ENCODE peak calls at places on chromosomes 7 and 10, in seven cellular contexts. S is trophoblast cell, T is H9, R is mesendoderm, Q is mesenchymal stem cell, K is H1, E is neuronal stem cell. Z is an unnamed sample.
A peak's percentile ranks its signal among the peaks of the same experiment; 100 is the strongest.

GRCh38 chr10:130042386-130042785 is 68.2 kb downstream of the C10orf143 start:
- DNase-seq in K (peak; percentile 38), Q (no peak), R (no peak), S (no peak), E (no peak), T (no peak), Z (no peak)

GRCh38 chr7:158975526-158976467 is 119.4 kb downstream of the DYNC2I1 start:
- DNase-seq in E (no peak), T (peak; percentile 78), R (peak; percentile 30), K (no peak), S (peak; percentile 17), Q (peak; percentile 7), Z (no peak)

GRCh38 chr10:132492323-132493035 is 45.1 kb upstream of the INPP5A start:
- DNase-seq in Q (no peak), T (peak; percentile 22), R (no peak), E (no peak), K (no peak), S (no peak), Z (no peak)

GRCh38 chr7:26376208-26376917 is 84.7 kb downstream of the SNX10 start:
- DNase-seq in Q (no peak), K (peak; percentile 95), R (peak; percentile 73), T (peak; percentile 86), E (peak; percentile 86), S (peak; percentile 18), Z (no peak)

GRCh38 chr10:60679388-60679987 is 98.8 kb upstream of the CDK1 start:
- DNase-seq in K (no peak), Q (no peak), E (no peak), R (no peak), S (no peak), T (no peak), Z (no peak)

GRCh38 chr10:94129393-94130130 is 135.8 kb downstream of the PLCE1 start:
- DNase-seq in T (no peak), Q (peak; percentile 67), R (no peak), K (no peak), S (peak; percentile 14), E (no peak), Z (peak; percentile 91)

GRCh38 chr7:139231513-139232376 is 708 bp downstream of the UBN2 start:
- DNase-seq in Q (peak; percentile 64), S (no peak), E (peak; percentile 9), T (peak; percentile 32), K (peak; percentile 63), R (peak; percentile 50), Z (peak; percentile 6)

GRCh38 chr10:373015-373414 is 237.8 kb downstream of the ZMYND11 start:
- DNase-seq in Q (peak; percentile 41), T (no peak), K (no peak), E (no peak), S (no peak), R (no peak), Z (peak; percentile 47)

GRCh38 chr10:110344622-110345021 is 39.9 kb upstream of the SMNDC1 start:
- DNase-seq in K (no peak), R (no peak), S (no peak), T (no peak), E (no peak), Q (no peak), Z (no peak)

GRCh38 chr10:72466018-72466417 is 111.3 kb upstream of the DNAJB12 start:
- DNase-seq in T (no peak), R (no peak), E (no peak), K (no peak), Q (no peak), S (peak; percentile 4), Z (peak; percentile 62)

GRCh38 chr7:143012001-143012400 is 14.9 kb downstream of the OR9A2 start:
- DNase-seq in Q (no peak), S (no peak), T (no peak), K (no peak), E (no peak), R (no peak), Z (no peak)

GRCh38 chr10:84007482-84007881 is 131.8 kb upstream of the GHITM start:
- DNase-seq in E (no peak), R (no peak), Q (no peak), T (no peak), S (no peak), K (no peak), Z (no peak)

GRCh38 chr7:20831451-20831850 is 44.8 kb upstream of the SP8 start:
- DNase-seq in S (no peak), Q (no peak), R (peak; percentile 57), E (no peak), K (no peak), T (no peak), Z (no peak)

GRCh38 chr7:84178013-84178412 is 16.6 kb downstream of the SEMA3A start:
- DNase-seq in R (peak; percentile 69), E (no peak), K (no peak), S (no peak), Q (no peak), T (no peak), Z (peak; percentile 40)

GRCh38 chr7:84175461-84175860 is 19.1 kb downstream of the SEMA3A start:
- DNase-seq in S (no peak), K (no peak), Q (no peak), E (no peak), R (no peak), T (no peak), Z (no peak)

GRCh38 chr7:84181628-84182027 is 13.0 kb downstream of the SEMA3A start:
- DNase-seq in K (no peak), E (no peak), S (no peak), T (no peak), Q (no peak), R (no peak), Z (no peak)

GRCh38 chr7:84182301-84182700 is 12.3 kb downstream of the SEMA3A start:
- DNase-seq in E (no peak), S (no peak), T (no peak), K (no peak), R (no peak), Q (no peak), Z (peak; percentile 28)

GRCh38 chr7:84176716-84177115 is 17.9 kb downstream of the SEMA3A start:
- DNase-seq in K (no peak), T (no peak), R (no peak), Q (peak; percentile 66), S (no peak), E (no peak), Z (peak; percentile 35)
- H3K4ac ChIP-seq in K (no peak overlapping the region), T (no peak overlapping the region), R (no peak overlapping the region), Q (no peak overlapping the region), S (no peak overlapping the region), E (no peak overlapping the region), Z (no peak overlapping the region)

GRCh38 chr10:22548343-22548742 is 166.0 kb downstream of the PIP4K2A start:
- DNase-seq in K (no peak), E (no peak), Q (no peak), R (no peak), S (no peak), T (no peak), Z (no peak)
- H3K4ac ChIP-seq in K (no peak overlapping the region), E (no peak overlapping the region), Q (no peak overlapping the region), R (no peak overlapping the region), S (no peak overlapping the region), T (no peak overlapping the region), Z (no peak overlapping the region)

GRCh38 chr7:128402346-128402745 is 7.4 kb downstream of the IMPDH1 start:
- DNase-seq in Q (no peak), E (no peak), T (no peak), R (no peak), S (no peak), K (no peak), Z (no peak)

GRCh38 chr7:128405345-128406146 is 4.2 kb downstream of the IMPDH1 start:
- DNase-seq in T (peak; percentile 51), Q (no peak), E (peak; percentile 57), K (peak; percentile 68), R (peak; percentile 49), S (no peak), Z (peak; percentile 8)

GRCh38 chr7:128404143-128404681 is 5.6 kb downstream of the IMPDH1 start:
- DNase-seq in E (no peak), S (no peak), Q (no peak), R (no peak), T (no peak), K (no peak), Z (no peak)

GRCh38 chr7:128404826-128405344 is 4.9 kb downstream of the IMPDH1 start:
- DNase-seq in K (no peak), S (no peak), R (no peak), Q (no peak), T (no peak), E (no peak), Z (peak; percentile 5)

GRCh38 chr7:128403676-128404075 is 6.1 kb downstream of the IMPDH1 start:
- DNase-seq in Q (no peak), T (no peak), E (no peak), R (no peak), S (no peak), K (no peak), Z (no peak)
- H3K4ac ChIP-seq in Q (no peak overlapping the region), T (no peak overlapping the region), E (no peak overlapping the region), R (no peak overlapping the region), S (no peak overlapping the region), K (no peak overlapping the region), Z (no peak overlapping the region)

DNA sequence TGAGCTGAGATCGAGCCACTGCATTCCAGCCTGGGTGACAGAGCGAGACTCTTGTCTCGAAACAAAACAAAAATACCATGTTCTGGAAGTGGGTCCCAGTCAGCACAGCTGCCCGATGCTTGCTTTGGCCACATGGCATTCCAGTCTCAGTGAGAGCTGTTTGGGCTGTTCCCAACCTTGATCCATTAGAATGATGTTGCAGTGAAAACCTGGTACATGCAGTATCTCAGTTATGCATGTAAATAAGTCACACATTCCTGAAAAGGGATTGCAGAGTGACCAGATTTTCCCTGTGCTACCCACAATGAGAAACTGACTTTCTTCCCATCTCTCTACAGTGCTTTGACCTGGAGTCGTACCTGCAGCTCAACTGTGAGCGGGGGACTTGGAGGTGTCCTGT is 15.4 kb downstream of the ZMIZ2 start:
- DNase-seq in Q (no peak), E (no peak), T (no peak), R (no peak), S (peak; percentile 60), K (no peak), Z (no peak)
- H3K4ac ChIP-seq in Q (no peak overlapping the region), E (no peak overlapping the region), T (no peak overlapping the region), R (no peak overlapping the region), S (no peak overlapping the region), K (no peak overlapping the region), Z (no peak overlapping the region)

GRCh38 chr10:32187686-32188085 is 131.5 kb upstream of the KIF5B start:
- DNase-seq in R (no peak), T (no peak), S (no peak), Q (no peak), E (no peak), K (no peak), Z (no peak)
- H3K4ac ChIP-seq in R (no peak overlapping the region), T (no peak overlapping the region), S (no peak overlapping the region), Q (no peak overlapping the region), E (no peak overlapping the region), K (no peak overlapping the region), Z (no peak overlapping the region)

Z was measured in IMR-90.